ENCODE peak calls at places on chromosome 12, in eight cellular contexts. Y is stomach, Z is suprapubic skin, P is A549, Q is transverse colon, J is ovary, O is H1, K is K562. L is an unnamed sample.

GRCh38 chr12:124422570-124423523 is 128.0 kb downstream of the RFLNA start:
- DNase-seq in K (peak), O (no peak), J (peak), Q (peak), Y (peak), Z (peak), P (peak), L (peak)

GRCh38 chr12:131610181-131610580 is 100.7 kb upstream of the SFSWAP start:
- DNase-seq in K (no peak), Q (no peak), O (no peak), P (no peak), Z (no peak), J (no peak), Y (no peak), L (no peak)

GRCh38 chr12:70847871-70848270 is 72.7 kb downstream of the PTPRR start:
- DNase-seq in J (no peak), Y (no peak), Z (no peak), P (no peak), Q (no peak), O (no peak), K (no peak), L (no peak)

GRCh38 chr12:26791328-26791791 is 41.6 kb downstream of the ITPR2 start:
- DNase-seq in P (no peak), K (no peak), Q (no peak), J (no peak), Y (no peak), O (no peak), Z (no peak), L (no peak)

GRCh38 chr12:53481957-53482586 is 17.2 kb downstream of the MAP3K12 start:
- DNase-seq in Q (no peak), P (peak), K (no peak), Z (no peak), O (no peak), Y (no peak), J (no peak), L (no peak)

GRCh38 chr12:45833401-45833800 is 103.9 kb downstream of the ARID2 start:
- DNase-seq in O (no peak), Q (no peak), K (no peak), P (no peak), Y (no peak), J (no peak), Z (no peak), L (no peak)

GRCh38 chr12:52452101-52452500 is at the start of gene KRT6B:
- DNase-seq in Q (no peak), P (no peak), O (no peak), J (no peak), Y (no peak), Z (no peak), K (no peak), L (peak)

GRCh38 chr12:95173392-95174251 is 43.6 kb downstream of the FGD6 start:
- DNase-seq in Y (peak), J (peak), O (no peak), K (peak), Z (no peak), Q (peak), P (peak), L (peak)

GRCh38 chr12:92665496-92665895 is 37.3 kb upstream of the PLEKHG7 start:
- DNase-seq in P (no peak), J (no peak), Y (no peak), Z (no peak), Q (no peak), O (no peak), K (no peak), L (peak)

GRCh38 chr12:26857465-26858176 is 24.6 kb upstream of the ITPR2 start:
- DNase-seq in J (no peak), O (no peak), P (no peak), Q (no peak), K (no peak), Z (no peak), Y (no peak), L (peak)

GRCh38 chr12:1919763-1920162 is 1.3 kb upstream of the CACNA2D4 start:
- DNase-seq in O (no peak), Y (no peak), Q (no peak), K (no peak), J (no peak), P (no peak), Z (no peak), L (no peak)

GRCh38 chr12:115500872-115501271 is 776.6 kb downstream of the MED13L start:
- DNase-seq in O (no peak), P (no peak), J (no peak), Y (no peak), Z (no peak), Q (no peak), K (no peak), L (no peak)

GRCh38 chr12:16063728-16064127 is 152.6 kb downstream of the DERA start:
- DNase-seq in J (no peak), K (no peak), O (no peak), Y (no peak), Q (no peak), P (no peak), Z (no peak), L (no peak)

GRCh38 chr12:104669851-104670337 is 213.1 kb downstream of the CHST11 start:
- DNase-seq in Z (no peak), Y (peak), P (no peak), Q (peak), K (no peak), J (peak), O (no peak), L (no peak)

GRCh38 chr12:17763365-17763764 is 326.6 kb downstream of the RERGL start:
- DNase-seq in Z (no peak), Q (no peak), O (no peak), P (no peak), Y (no peak), K (no peak), J (no peak), L (no peak)

GRCh38 chr12:92566448-92567040 is 136.2 kb upstream of the PLEKHG7 start:
- DNase-seq in Q (no peak), K (no peak), Z (no peak), P (no peak), Y (no peak), O (no peak), J (no peak), L (no peak)

GRCh38 chr12:11650697-11651281 is 1.3 kb downstream of the ETV6 start:
- DNase-seq in Y (no peak), Z (no peak), K (no peak), J (no peak), O (no peak), Q (peak), P (peak), L (no peak)
- TF ChIP-seq EP300 in Y (no peak), Z (no peak), K (no peak), J (no peak), O (no peak), Q (no peak), P (no peak), L (no peak)

DNA sequence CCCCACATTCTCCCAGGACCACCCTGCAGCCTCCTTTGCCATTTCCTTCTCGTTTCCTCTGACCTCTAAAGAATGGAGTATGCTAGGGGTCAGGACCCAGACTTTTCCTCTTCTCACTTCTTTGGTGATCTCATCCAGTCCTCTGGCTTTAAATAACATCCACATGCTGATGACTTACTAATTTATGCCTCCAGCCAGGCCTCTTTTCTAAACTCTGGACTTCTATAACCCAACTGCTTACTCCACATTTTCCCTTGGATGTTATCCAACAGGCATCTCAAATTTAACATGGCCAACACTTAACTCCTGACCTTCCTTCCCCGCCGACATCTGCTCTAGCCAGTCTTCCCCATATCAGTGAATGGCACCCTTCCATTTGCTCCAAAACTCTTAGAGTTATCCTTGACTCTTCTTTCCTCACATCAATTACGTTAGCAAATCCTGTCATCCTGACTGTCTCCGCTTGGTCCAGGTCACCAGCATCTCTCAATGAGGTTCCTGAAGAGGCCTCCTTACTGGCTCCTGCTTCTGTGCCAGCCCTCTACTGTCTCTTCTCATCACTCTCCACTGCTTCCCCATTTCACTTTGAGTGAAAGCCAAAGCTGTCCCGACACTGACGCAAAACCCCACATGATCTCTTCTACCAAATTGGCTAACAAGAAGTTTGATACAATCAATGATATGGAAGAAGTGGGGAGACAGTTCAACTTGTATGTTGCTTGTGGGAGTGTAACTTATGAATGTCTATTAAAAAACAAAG is 42.7 kb downstream of the TMBIM6 start:
- DNase-seq in J (no peak), O (no peak), Z (no peak), K (no peak), Q (no peak), P (no peak), Y (no peak), L (no peak)
- TF ChIP-seq EP300 in J (no peak), O (no peak), Z (no peak), K (no peak), Q (no peak), P (no peak), Y (no peak), L (no peak)

DNA sequence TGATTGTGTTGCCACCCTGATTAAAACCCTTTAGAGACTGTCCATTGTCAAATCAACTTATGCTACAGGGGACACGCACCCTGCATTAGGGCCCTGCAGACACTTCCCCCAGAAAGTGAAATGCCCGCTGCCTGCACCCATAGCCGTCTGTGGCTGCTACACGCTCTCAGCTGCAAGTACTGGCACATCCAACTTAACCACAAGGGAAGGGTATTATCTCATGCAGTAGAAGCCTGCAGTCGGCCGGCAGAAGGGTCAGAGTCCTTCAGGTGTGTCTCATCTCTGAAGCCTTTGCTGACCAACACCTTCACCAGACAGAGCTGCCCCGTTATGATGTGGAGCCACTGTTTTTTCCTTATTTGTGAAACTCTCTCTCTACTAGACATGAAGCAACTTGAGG is 20.8 kb downstream of the CFAP251 start:
- DNase-seq in J (no peak), P (no peak), Q (peak), O (no peak), Y (no peak), Z (peak), K (no peak), L (no peak)
- TF ChIP-seq EP300 in J (no peak), P (no peak), Q (no peak), O (no peak), Y (no peak), Z (no peak), K (no peak), L (no peak)

GRCh38 chr12:102976609-102977280 is 19.3 kb downstream of the ASCL1 start:
- DNase-seq in K (no peak), J (no peak), Y (no peak), O (no peak), P (no peak), Z (no peak), Q (no peak), L (no peak)
- TF ChIP-seq EP300 in K (no peak), J (no peak), Y (no peak), O (no peak), P (no peak), Z (no peak), Q (no peak), L (no peak)

GRCh38 chr12:130141901-130142683 is 20.2 kb upstream of the FZD10 start:
- DNase-seq in Q (no peak), K (no peak), Y (no peak), O (no peak), Z (no peak), J (no peak), P (no peak), L (no peak)
- TF ChIP-seq EP300 in Q (no peak), K (no peak), Y (no peak), O (no peak), Z (no peak), J (no peak), P (no peak), L (no peak)

L was measured in esophagus muscularis mucosa.